ENCODE peak calls at places on chromosome 14, in ten cellular contexts. One of them, this sample, is unnamed.

GRCh38 chr14:45990252-45990651 is 661.3 kb downstream of the RPL10L start:
- DNase-seq in kidney: no peak
- DNase-seq in gastrocnemius medialis: no peak
- DNase-seq in GM12864: no peak
- DNase-seq in H9: no peak
- DNase-seq in lower lobe of right lung: no peak
- DNase-seq in A673: peak; percentile 1
- DNase-seq in CD4-positive, alpha-beta T cell: no peak
- DNase-seq in coronary artery: no peak
- DNase-seq in LNCaP clone FGC: no peak
- DNase-seq in this sample: no peak

GRCh38 chr14:95666450-95666849 is 19.8 kb upstream of the TCL1B start:
- DNase-seq in kidney: no peak
- DNase-seq in gastrocnemius medialis: no peak
- DNase-seq in GM12864: no peak
- DNase-seq in H9: no peak
- DNase-seq in lower lobe of right lung: no peak
- DNase-seq in A673: no peak
- DNase-seq in CD4-positive, alpha-beta T cell: no peak
- DNase-seq in coronary artery: no peak
- DNase-seq in LNCaP clone FGC: no peak
- DNase-seq in this sample: no peak

GRCh38 chr14:21233457-21234076 is 35.7 kb downstream of the HNRNPC start:
- DNase-seq in kidney: no peak
- DNase-seq in gastrocnemius medialis: no peak
- DNase-seq in GM12864: no peak
- DNase-seq in H9: no peak
- DNase-seq in lower lobe of right lung: no peak
- DNase-seq in A673: peak; percentile 61
- DNase-seq in CD4-positive, alpha-beta T cell: no peak
- DNase-seq in coronary artery: no peak
- DNase-seq in LNCaP clone FGC: no peak
- DNase-seq in this sample: no peak

GRCh38 chr14:51957950-51958349 is 31.4 kb upstream of the RTRAF start:
- DNase-seq in kidney: no peak
- DNase-seq in gastrocnemius medialis: no peak
- DNase-seq in GM12864: no peak
- DNase-seq in H9: no peak
- DNase-seq in lower lobe of right lung: no peak
- DNase-seq in A673: peak; percentile 17
- DNase-seq in CD4-positive, alpha-beta T cell: no peak
- DNase-seq in coronary artery: no peak
- DNase-seq in LNCaP clone FGC: no peak
- DNase-seq in this sample: no peak

GRCh38 chr14:68666206-68666730 is 126.6 kb downstream of the ZFP36L1 start:
- DNase-seq in kidney: no peak
- DNase-seq in gastrocnemius medialis: no peak
- DNase-seq in GM12864: no peak
- DNase-seq in H9: no peak
- DNase-seq in lower lobe of right lung: no peak
- DNase-seq in A673: no peak
- DNase-seq in CD4-positive, alpha-beta T cell: no peak
- DNase-seq in coronary artery: no peak
- DNase-seq in LNCaP clone FGC: no peak
- DNase-seq in this sample: no peak

GRCh38 chr14:52987514-52987913 is 36.7 kb upstream of the FERMT2 start:
- DNase-seq in kidney: no peak
- DNase-seq in gastrocnemius medialis: no peak
- DNase-seq in GM12864: no peak
- DNase-seq in H9: no peak
- DNase-seq in lower lobe of right lung: no peak
- DNase-seq in A673: peak; percentile 95
- DNase-seq in CD4-positive, alpha-beta T cell: no peak
- DNase-seq in coronary artery: no peak
- DNase-seq in LNCaP clone FGC: no peak
- DNase-seq in this sample: no peak

GRCh38 chr14:81408595-81408994 is 8.5 kb upstream of the STON2 start:
- DNase-seq in kidney: no peak
- DNase-seq in gastrocnemius medialis: no peak
- DNase-seq in GM12864: no peak
- DNase-seq in H9: no peak
- DNase-seq in lower lobe of right lung: no peak
- DNase-seq in A673: no peak
- DNase-seq in CD4-positive, alpha-beta T cell: no peak
- DNase-seq in coronary artery: no peak
- DNase-seq in LNCaP clone FGC: no peak
- DNase-seq in this sample: no peak

GRCh38 chr14:69358233-69358963 is 39.7 kb downstream of the ERH start:
- DNase-seq in kidney: no peak
- DNase-seq in gastrocnemius medialis: no peak
- DNase-seq in GM12864: no peak
- DNase-seq in H9: no peak
- DNase-seq in lower lobe of right lung: no peak
- DNase-seq in A673: no peak
- DNase-seq in CD4-positive, alpha-beta T cell: no peak
- DNase-seq in coronary artery: no peak
- DNase-seq in LNCaP clone FGC: no peak
- DNase-seq in this sample: no peak

GRCh38 chr14:83196235-83196634 is 1662.6 kb upstream of the SEL1L start:
- DNase-seq in kidney: no peak
- DNase-seq in gastrocnemius medialis: no peak
- DNase-seq in GM12864: no peak
- DNase-seq in H9: no peak
- DNase-seq in lower lobe of right lung: no peak
- DNase-seq in A673: no peak
- DNase-seq in CD4-positive, alpha-beta T cell: no peak
- DNase-seq in coronary artery: no peak
- DNase-seq in LNCaP clone FGC: no peak
- DNase-seq in this sample: no peak

DNA sequence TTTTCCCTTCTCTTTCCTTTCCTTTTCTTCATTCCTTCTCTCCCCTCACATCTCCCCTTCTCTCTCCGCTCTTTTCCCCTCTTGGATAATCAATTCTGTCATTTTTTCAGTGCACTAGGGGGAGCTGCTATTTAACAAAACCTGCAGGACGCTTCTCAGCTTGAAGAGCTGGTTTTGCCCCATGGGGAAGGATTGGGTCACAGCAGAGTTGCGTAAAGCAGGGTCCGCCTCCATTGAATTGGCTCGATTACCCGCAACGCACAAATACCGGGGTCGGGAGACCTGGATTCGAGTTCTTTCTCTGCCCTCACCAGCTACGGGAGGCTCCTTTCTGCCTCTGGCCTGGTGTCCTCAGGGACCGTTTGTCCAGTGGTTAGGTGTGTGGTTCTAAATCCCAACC is 42.1 kb upstream of the CHGA start:
- DNase-seq in kidney: no peak
- DNase-seq in gastrocnemius medialis: no peak
- DNase-seq in GM12864: no peak
- DNase-seq in H9: peak; percentile 69
- DNase-seq in lower lobe of right lung: peak; percentile 48
- DNase-seq in A673: peak; percentile 62
- DNase-seq in CD4-positive, alpha-beta T cell: no peak
- DNase-seq in coronary artery: no peak
- DNase-seq in LNCaP clone FGC: peak; percentile 19
- DNase-seq in this sample: no peak
- TF ChIP-seq CTCF in kidney: peak; percentile 13
- TF ChIP-seq CTCF in gastrocnemius medialis: no peak
- TF ChIP-seq CTCF in GM12864: no peak
- TF ChIP-seq CTCF in H9: peak; percentile 67
- TF ChIP-seq CTCF in lower lobe of right lung: peak; percentile 9
- TF ChIP-seq CTCF in A673: peak; percentile 55
- TF ChIP-seq CTCF in CD4-positive, alpha-beta T cell: no peak
- TF ChIP-seq CTCF in coronary artery: no peak
- TF ChIP-seq CTCF in LNCaP clone FGC: peak; percentile 67
- TF ChIP-seq CTCF in this sample: no peak

GRCh38 chr14:23299986-23300686 is 2.5 kb downstream of the PPP1R3E start:
- DNase-seq in kidney: no peak
- DNase-seq in gastrocnemius medialis: no peak
- DNase-seq in GM12864: no peak
- DNase-seq in H9: no peak
- DNase-seq in lower lobe of right lung: no peak
- DNase-seq in A673: no peak
- DNase-seq in CD4-positive, alpha-beta T cell: no peak
- DNase-seq in coronary artery: no peak
- DNase-seq in LNCaP clone FGC: no peak
- DNase-seq in this sample: no peak

GRCh38 chr14:23299186-23299521 is 3.5 kb downstream of the PPP1R3E start:
- DNase-seq in kidney: no peak
- DNase-seq in gastrocnemius medialis: no peak
- DNase-seq in GM12864: no peak
- DNase-seq in H9: no peak
- DNase-seq in lower lobe of right lung: no peak
- DNase-seq in A673: no peak
- DNase-seq in CD4-positive, alpha-beta T cell: no peak
- DNase-seq in coronary artery: no peak
- DNase-seq in LNCaP clone FGC: no peak
- DNase-seq in this sample: no peak

GRCh38 chr14:23297878-23298277 is 4.8 kb downstream of the PPP1R3E start:
- DNase-seq in kidney: no peak
- DNase-seq in gastrocnemius medialis: no peak
- DNase-seq in GM12864: no peak
- DNase-seq in H9: no peak
- DNase-seq in lower lobe of right lung: no peak
- DNase-seq in A673: no peak
- DNase-seq in CD4-positive, alpha-beta T cell: no peak
- DNase-seq in coronary artery: no peak
- DNase-seq in LNCaP clone FGC: no peak
- DNase-seq in this sample: no peak

GRCh38 chr14:23300687-23301223 is 1.9 kb downstream of the PPP1R3E start:
- DNase-seq in kidney: no peak
- DNase-seq in gastrocnemius medialis: peak; percentile 70
- DNase-seq in GM12864: no peak
- DNase-seq in H9: no peak
- DNase-seq in lower lobe of right lung: no peak
- DNase-seq in A673: no peak
- DNase-seq in CD4-positive, alpha-beta T cell: no peak
- DNase-seq in coronary artery: no peak
- DNase-seq in LNCaP clone FGC: no peak
- DNase-seq in this sample: no peak

GRCh38 chr14:23299558-23299957 is 3.1 kb downstream of the PPP1R3E start:
- DNase-seq in kidney: no peak
- DNase-seq in gastrocnemius medialis: no peak
- DNase-seq in GM12864: no peak
- DNase-seq in H9: no peak
- DNase-seq in lower lobe of right lung: no peak
- DNase-seq in A673: peak; percentile 71
- DNase-seq in CD4-positive, alpha-beta T cell: no peak
- DNase-seq in coronary artery: no peak
- DNase-seq in LNCaP clone FGC: no peak
- DNase-seq in this sample: no peak
- TF ChIP-seq CTCF in kidney: peak; percentile 16
- TF ChIP-seq CTCF in gastrocnemius medialis: no peak
- TF ChIP-seq CTCF in GM12864: peak; percentile 35
- TF ChIP-seq CTCF in H9: no peak
- TF ChIP-seq CTCF in lower lobe of right lung: peak; percentile 12
- TF ChIP-seq CTCF in A673: peak; percentile 55
- TF ChIP-seq CTCF in CD4-positive, alpha-beta T cell: peak; percentile 45
- TF ChIP-seq CTCF in coronary artery: no peak
- TF ChIP-seq CTCF in LNCaP clone FGC: peak; percentile 55
- TF ChIP-seq CTCF in this sample: peak; percentile 8

GRCh38 chr14:55845963-55846851 is 266.2 kb downstream of the KTN1 start:
- DNase-seq in kidney: no peak
- DNase-seq in gastrocnemius medialis: no peak
- DNase-seq in GM12864: no peak
- DNase-seq in H9: no peak
- DNase-seq in lower lobe of right lung: no peak
- DNase-seq in A673: peak; percentile 31
- DNase-seq in CD4-positive, alpha-beta T cell: no peak
- DNase-seq in coronary artery: no peak
- DNase-seq in LNCaP clone FGC: no peak
- DNase-seq in this sample: no peak

GRCh38 chr14:55846852-55847471 is 267.0 kb downstream of the KTN1 start:
- DNase-seq in kidney: peak; percentile 64
- DNase-seq in gastrocnemius medialis: peak; percentile 22
- DNase-seq in GM12864: no peak
- DNase-seq in H9: no peak
- DNase-seq in lower lobe of right lung: no peak
- DNase-seq in A673: peak; percentile 34
- DNase-seq in CD4-positive, alpha-beta T cell: no peak
- DNase-seq in coronary artery: no peak
- DNase-seq in LNCaP clone FGC: no peak
- DNase-seq in this sample: no peak

GRCh38 chr14:55841625-55842024 is 261.6 kb downstream of the KTN1 start:
- DNase-seq in kidney: no peak
- DNase-seq in gastrocnemius medialis: no peak
- DNase-seq in GM12864: no peak
- DNase-seq in H9: no peak
- DNase-seq in lower lobe of right lung: no peak
- DNase-seq in A673: no peak
- DNase-seq in CD4-positive, alpha-beta T cell: no peak
- DNase-seq in coronary artery: no peak
- DNase-seq in LNCaP clone FGC: no peak
- DNase-seq in this sample: no peak

GRCh38 chr14:55840821-55841220 is 260.8 kb downstream of the KTN1 start:
- DNase-seq in kidney: no peak
- DNase-seq in gastrocnemius medialis: no peak
- DNase-seq in GM12864: no peak
- DNase-seq in H9: no peak
- DNase-seq in lower lobe of right lung: no peak
- DNase-seq in A673: no peak
- DNase-seq in CD4-positive, alpha-beta T cell: no peak
- DNase-seq in coronary artery: no peak
- DNase-seq in LNCaP clone FGC: no peak
- DNase-seq in this sample: no peak

DNA sequence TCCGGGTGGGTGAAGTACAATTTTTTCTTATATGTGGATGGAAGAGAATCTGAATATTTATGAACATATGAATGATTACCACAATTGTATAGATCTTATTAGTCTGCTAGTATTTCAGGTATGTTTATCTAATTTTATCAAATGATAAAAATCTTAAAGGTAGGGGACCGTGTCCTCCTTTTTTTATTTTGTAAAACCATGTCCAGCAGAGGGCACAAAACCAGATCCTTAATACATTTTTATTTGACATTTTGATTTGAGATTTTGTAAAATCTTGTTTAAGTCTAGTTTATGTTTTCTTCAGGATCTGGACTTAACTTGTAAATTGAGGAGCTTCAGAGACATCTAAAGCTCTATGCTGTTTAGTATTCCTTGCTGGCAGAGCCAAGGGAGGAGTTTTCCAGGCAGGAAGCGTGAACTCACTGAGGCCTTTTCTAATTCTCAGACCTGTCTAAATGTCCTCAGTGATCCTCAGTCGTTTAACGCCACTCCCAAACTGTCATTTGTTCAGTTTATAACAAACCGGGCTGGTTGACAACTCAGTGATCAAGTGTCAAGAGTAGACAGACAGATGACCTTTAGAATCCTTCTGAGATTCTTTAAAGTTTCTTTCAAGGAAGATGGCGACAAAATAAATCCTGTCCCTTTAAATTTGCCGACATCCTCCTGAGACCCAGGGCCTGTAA is 263.9 kb downstream of the KTN1 start:
- DNase-seq in kidney: no peak
- DNase-seq in gastrocnemius medialis: no peak
- DNase-seq in GM12864: no peak
- DNase-seq in H9: no peak
- DNase-seq in lower lobe of right lung: no peak
- DNase-seq in A673: no peak
- DNase-seq in CD4-positive, alpha-beta T cell: no peak
- DNase-seq in coronary artery: no peak
- DNase-seq in LNCaP clone FGC: no peak
- DNase-seq in this sample: no peak
- TF ChIP-seq CTCF in kidney: no peak
- TF ChIP-seq CTCF in gastrocnemius medialis: no peak
- TF ChIP-seq CTCF in GM12864: no peak
- TF ChIP-seq CTCF in H9: peak; percentile 46
- TF ChIP-seq CTCF in lower lobe of right lung: peak; percentile 14
- TF ChIP-seq CTCF in A673: peak; percentile 41
- TF ChIP-seq CTCF in CD4-positive, alpha-beta T cell: no peak
- TF ChIP-seq CTCF in coronary artery: no peak
- TF ChIP-seq CTCF in LNCaP clone FGC: peak; percentile 22
- TF ChIP-seq CTCF in this sample: no peak

GRCh38 chr14:44941591-44941990 is 20.2 kb downstream of the KLHL28 start:
- DNase-seq in kidney: no peak
- DNase-seq in gastrocnemius medialis: no peak
- DNase-seq in GM12864: no peak
- DNase-seq in H9: no peak
- DNase-seq in lower lobe of right lung: no peak
- DNase-seq in A673: no peak
- DNase-seq in CD4-positive, alpha-beta T cell: no peak
- DNase-seq in coronary artery: no peak
- DNase-seq in LNCaP clone FGC: no peak
- DNase-seq in this sample: no peak
- TF ChIP-seq CTCF in kidney: no peak
- TF ChIP-seq CTCF in gastrocnemius medialis: no peak
- TF ChIP-seq CTCF in GM12864: no peak
- TF ChIP-seq CTCF in H9: no peak
- TF ChIP-seq CTCF in lower lobe of right lung: no peak
- TF ChIP-seq CTCF in A673: no peak
- TF ChIP-seq CTCF in CD4-positive, alpha-beta T cell: no peak
- TF ChIP-seq CTCF in coronary artery: no peak
- TF ChIP-seq CTCF in LNCaP clone FGC: no peak
- TF ChIP-seq CTCF in this sample: no peak